ENCODE peak calls at places on chromosomes 13 and 19, in four cellular contexts. R is small intestine, Z is mucosa of gallbladder, M is astrocyte of the cerebellum. E is an unnamed sample.

GRCh38 chr13:110825516-110825915 is 89.4 kb downstream of the ANKRD10 start:
- DNase-seq in M (no peak), R (no peak), Z (no peak), E (no peak)

GRCh38 chr13:94620286-94620896 is 18.7 kb downstream of the GPR180 start:
- DNase-seq in R (peak; percentile 53), M (no peak), Z (no peak), E (no peak)

GRCh38 chr13:31440132-31440531 is 240.4 kb downstream of the B3GLCT start:
- DNase-seq in Z (no peak), M (no peak), R (no peak), E (no peak)

GRCh38 chr13:25175431-25175830 is 3.3 kb upstream of the AMER2 start:
- DNase-seq in R (no peak), M (no peak), Z (no peak), E (no peak)

GRCh38 chr13:39410089-39410901 is 192.7 kb downstream of the LHFPL6 start:
- DNase-seq in Z (no peak), M (peak; percentile 76), R (no peak), E (no peak)

GRCh38 chr13:80039000-80039399 is 301.9 kb downstream of the SPRY2 start:
- DNase-seq in Z (no peak), R (no peak), M (no peak), E (no peak)

GRCh38 chr19:49790866-49791265 is 22.2 kb downstream of the FUZ start:
- DNase-seq in R (no peak), Z (peak; percentile 49), M (no peak), E (no peak)

GRCh38 chr13:112077729-112078128 is 10.8 kb downstream of the SOX1 start:
- DNase-seq in Z (no peak), R (no peak), M (no peak), E (no peak)

GRCh38 chr19:4676955-4677731 is 7.0 kb upstream of the MYDGF start:
- DNase-seq in Z (no peak), M (no peak), R (peak; percentile 20), E (no peak)

GRCh38 chr19:34431681-34432402 is 3.7 kb downstream of the UBA2 start:
- DNase-seq in Z (no peak), M (no peak), R (no peak), E (no peak)

GRCh38 chr13:79829880-79830279 is 348.9 kb downstream of the NDFIP2 start:
- DNase-seq in M (no peak), Z (no peak), R (no peak), E (no peak)

GRCh38 chr19:426725-427445 is 17.9 kb upstream of the C2CD4C start:
- DNase-seq in Z (no peak), R (no peak), M (no peak), E (no peak)

GRCh38 chr19:30450101-30450500 is 77.9 kb downstream of the ZNF536 start:
- DNase-seq in M (peak; percentile 81), Z (peak; percentile 11), R (no peak), E (peak; percentile 60)

GRCh38 chr13:60260440-60260839 is 96.7 kb upstream of the DIAPH3 start:
- DNase-seq in M (no peak), R (no peak), Z (no peak), E (no peak)

GRCh38 chr13:79541426-79542049 is 60.6 kb downstream of the NDFIP2 start:
- DNase-seq in R (peak; percentile 62), Z (no peak), M (peak; percentile 68), E (no peak)

GRCh38 chr13:24215732-24216131 is 55.2 kb downstream of the SPATA13 start:
- DNase-seq in M (peak; percentile 70), Z (peak; percentile 69), R (no peak), E (peak; percentile 49)

GRCh38 chr13:47623862-47624261 is 377.2 kb downstream of the SUCLA2 start:
- DNase-seq in Z (no peak), R (no peak), M (no peak), E (no peak)

GRCh38 chr13:41050041-41050440 is 11.3 kb upstream of the WBP4 start:
- DNase-seq in Z (no peak), R (no peak), M (no peak), E (no peak)

GRCh38 chr13:46844431-46844830 is 47.5 kb upstream of the ESD start:
- DNase-seq in Z (no peak), R (no peak), M (peak; percentile 15), E (no peak)

GRCh38 chr13:93758575-93758974 is 532.0 kb downstream of the GPC6 start:
- DNase-seq in Z (no peak), M (no peak), R (no peak), E (no peak)

GRCh38 chr13:110683203-110683883 is 22.6 kb downstream of the CARS2 start:
- DNase-seq in M (no peak), R (peak; percentile 36), Z (no peak), E (no peak)

GRCh38 chr13:107427531-107427930 is 787.8 kb downstream of the LIG4 start:
- DNase-seq in M (no peak), Z (no peak), R (no peak), E (no peak)

GRCh38 chr19:48676487-48676886 is 3.7 kb upstream of the NTN5 start:
- DNase-seq in R (no peak), Z (no peak), M (no peak), E (no peak)

GRCh38 chr19:44903602-44904425 is 1.8 kb upstream of the APOE start:
- DNase-seq in R (peak; percentile 55), M (no peak), Z (peak; percentile 78), E (no peak)